ENCODE peak calls at places on chromosome 15, in seven cellular contexts. C, G, D, M, L, Y and U are unnamed samples.

GRCh38 chr15:40358492-40359353 is 704 bp downstream of the DISP2 start:
- DNase-seq in C (no peak), L (peak; percentile 8), Y (no peak), D (no peak), M (no peak), G (no peak), U (no peak)

GRCh38 chr15:42723068-42723467 is 13.9 kb downstream of the CDAN1 start:
- DNase-seq in M (no peak), D (no peak), G (no peak), L (no peak), C (no peak), Y (no peak), U (peak; percentile 36)

GRCh38 chr15:31299588-31300207 is 26.9 kb upstream of the KLF13 start:
- DNase-seq in M (no peak), L (no peak), D (no peak), Y (peak; percentile 27), G (no peak), C (no peak), U (no peak)

GRCh38 chr15:74978077-74978476 is 17.3 kb upstream of the SCAMP5 start:
- DNase-seq in G (no peak), L (no peak), M (no peak), D (no peak), Y (no peak), C (no peak), U (no peak)

GRCh38 chr15:74869726-74870407 is 3.3 kb downstream of the SCAMP2 start:
- DNase-seq in M (no peak), C (peak; percentile 49), G (no peak), L (no peak), D (peak; percentile 42), Y (no peak), U (peak; percentile 54)

GRCh38 chr15:41876689-41877088 is 17.2 kb downstream of the SPTBN5 start:
- DNase-seq in L (no peak), G (no peak), C (no peak), M (no peak), Y (no peak), D (no peak), U (no peak)

GRCh38 chr15:58934521-58934920 is 1.0 kb upstream of the SLTM start:
- DNase-seq in L (no peak), M (peak; percentile 84), D (peak; percentile 32), Y (no peak), C (no peak), G (no peak), U (peak; percentile 19)

GRCh38 chr15:40743921-40744809 is 10.9 kb downstream of the RMDN3 start:
- DNase-seq in D (peak; percentile 73), M (no peak), L (no peak), Y (no peak), G (peak; percentile 47), C (no peak), U (peak; percentile 77)

GRCh38 chr15:68195336-68196112 is 9.6 kb downstream of the CALML4 start:
- DNase-seq in Y (peak; percentile 31), L (no peak), M (no peak), C (no peak), G (no peak), D (no peak), U (no peak)

GRCh38 chr15:28994142-28994829 is 108.5 kb downstream of the APBA2 start:
- DNase-seq in C (no peak), L (no peak), M (no peak), G (no peak), D (no peak), Y (no peak), U (no peak)

GRCh38 chr15:69253156-69253555 is 45.6 kb upstream of the PAQR5 start:
- DNase-seq in L (no peak), M (no peak), D (peak; percentile 93), G (no peak), C (no peak), Y (no peak), U (peak; percentile 80)

GRCh38 chr15:33722005-33722672 is 246.2 kb upstream of the CHRM5 start:
- DNase-seq in Y (no peak), D (peak; percentile 74), G (no peak), L (no peak), C (no peak), M (no peak), U (peak; percentile 58)

GRCh38 chr15:61685971-61686370 is 374.3 kb downstream of the VPS13C start:
- DNase-seq in M (no peak), L (no peak), C (no peak), G (no peak), Y (no peak), D (no peak), U (no peak)

GRCh38 chr15:67953286-67953685 is 100.8 kb upstream of the PIAS1 start:
- DNase-seq in D (no peak), L (no peak), C (no peak), M (no peak), G (no peak), Y (no peak), U (no peak)

GRCh38 chr15:85580914-85581313 is 200.5 kb downstream of the AKAP13 start:
- DNase-seq in G (peak; percentile 40), L (no peak), C (no peak), Y (no peak), M (no peak), D (no peak), U (peak; percentile 37)

GRCh38 chr15:86164222-86164898 is 84.7 kb downstream of the AGBL1 start:
- DNase-seq in C (no peak), G (no peak), D (no peak), L (no peak), M (no peak), Y (no peak), U (no peak)

GRCh38 chr15:78316211-78317077 is 17.0 kb upstream of the SKIC8 start:
- DNase-seq in C (peak; percentile 52), G (no peak), M (peak; percentile 63), D (no peak), Y (peak; percentile 76), L (no peak), U (no peak)

GRCh38 chr15:41544650-41545015 is 576 bp upstream of the RPAP1 start:
- DNase-seq in L (no peak), D (peak; percentile 44), Y (no peak), G (no peak), M (no peak), C (peak; percentile 29), U (no peak)

GRCh38 chr15:69809421-69809820 is 288.3 kb downstream of the TLE3 start:
- DNase-seq in Y (no peak), D (no peak), L (no peak), C (no peak), M (no peak), G (no peak), U (no peak)

GRCh38 chr15:61769557-61769956 is 290.7 kb downstream of the VPS13C start:
- DNase-seq in C (no peak), D (no peak), L (no peak), Y (no peak), M (no peak), G (no peak), U (no peak)

GRCh38 chr15:45583731-45584639 is 3.2 kb upstream of the BLOC1S6 start:
- DNase-seq in G (no peak), Y (peak; percentile 61), D (no peak), M (no peak), L (no peak), C (no peak), U (no peak)

GRCh38 chr15:95581595-95581994 is 748.9 kb upstream of the NR2F2 start:
- DNase-seq in L (no peak), M (no peak), C (no peak), D (no peak), Y (no peak), G (no peak), U (no peak)